ENCODE peak calls at places on chromosomes 16 and 17, in six cellular contexts. U is mesenchymal stem cell, B is H9, Z is H1, K is neuronal stem cell, J is trophoblast cell. Q is an unnamed sample.

GRCh38 chr16:71698491-71698890 is 26.0 kb downstream of the PHLPP2 start:
- DNase-seq in Z (no peak), B (no peak), J (no peak), K (no peak), U (no peak), Q (no peak)

GRCh38 chr16:23148513-23149266 is 562 bp downstream of the USP31 start:
- DNase-seq in K (peak), B (peak), Z (peak), J (peak), U (peak), Q (peak)

GRCh38 chr16:540645-541340 is 13.3 kb downstream of the CAPN15 start:
- DNase-seq in Z (no peak), B (no peak), K (no peak), J (no peak), U (no peak), Q (no peak)

GRCh38 chr17:1399366-1399678 is 700 bp downstream of the YWHAE start:
- DNase-seq in K (no peak), Z (no peak), B (no peak), J (no peak), U (no peak), Q (no peak)

GRCh38 chr17:68853439-68853838 is 101.8 kb downstream of the ABCA8 start:
- DNase-seq in J (no peak), Z (no peak), U (no peak), B (no peak), K (no peak), Q (no peak)

GRCh38 chr17:34547453-34548063 is 31.8 kb upstream of the TMEM132E start:
- DNase-seq in Z (no peak), K (no peak), J (no peak), B (peak), U (no peak), Q (no peak)

GRCh38 chr17:869567-870530 is 87.7 kb downstream of the MRM3 start:
- DNase-seq in B (no peak), U (peak), K (no peak), J (peak), Z (no peak), Q (peak)

GRCh38 chr17:62687997-62688396 is 60.5 kb downstream of the MRC2 start:
- DNase-seq in U (no peak), J (no peak), B (no peak), K (no peak), Z (no peak), Q (no peak)

GRCh38 chr17:10652984-10653680 is 4.0 kb downstream of the MYH3 start:
- DNase-seq in B (no peak), Z (no peak), U (no peak), K (no peak), J (no peak), Q (no peak)

GRCh38 chr17:68182940-68183551 is 64.8 kb upstream of the AMZ2 start:
- DNase-seq in K (no peak), U (no peak), J (no peak), B (peak), Z (no peak), Q (no peak)

GRCh38 chr16:89155184-89155679 is 16.3 kb upstream of the CDH15 start:
- DNase-seq in Z (no peak), K (no peak), U (peak), J (no peak), B (no peak), Q (peak)

GRCh38 chr16:74868501-74868900 is 93.9 kb upstream of the FA2H start:
- DNase-seq in K (peak), B (no peak), Z (no peak), J (peak), U (peak), Q (peak)

GRCh38 chr16:4746991-4747574 is 12.7 kb downstream of the DNAAF8 start:
- DNase-seq in K (no peak), Z (no peak), J (no peak), B (no peak), U (no peak), Q (no peak)

GRCh38 chr17:75406222-75406615 is 741 bp upstream of the GRB2 start:
- DNase-seq in B (peak), J (no peak), Z (no peak), U (no peak), K (no peak), Q (no peak)

GRCh38 chr17:78132086-78132676 is 1.6 kb downstream of the TMC8 start:
- DNase-seq in B (peak), Z (peak), J (peak), U (no peak), K (no peak), Q (no peak)

GRCh38 chr17:30809867-30810266 is 14.6 kb downstream of the CRLF3 start:
- DNase-seq in U (no peak), Z (no peak), J (no peak), B (no peak), K (no peak), Q (no peak)

GRCh38 chr16:8848939-8849391 is 19.8 kb downstream of the CARHSP1 start:
- DNase-seq in Z (no peak), J (no peak), K (no peak), B (peak), U (peak), Q (peak)

GRCh38 chr16:67198238-67198734 is 645 bp upstream of the ELMO3 start:
- DNase-seq in U (peak), B (peak), K (no peak), J (no peak), Z (peak), Q (peak)

GRCh38 chr16:49350265-49351103 is 23.1 kb upstream of the C16orf78 start:
- DNase-seq in B (peak), U (peak), Z (peak), K (peak), J (peak), Q (peak)

GRCh38 chr17:45129940-45130639 is 2.2 kb downstream of the PLCD3 start:
- DNase-seq in Z (peak), K (no peak), J (peak), B (no peak), U (peak), Q (peak)

GRCh38 chr17:75345514-75346167 is 56.4 kb upstream of the SLC25A19 start:
- DNase-seq in K (no peak), U (no peak), Z (no peak), J (no peak), B (peak), Q (no peak)

GRCh38 chr16:1746693-1747195 is 24.6 kb downstream of the NME3 start:
- DNase-seq in J (peak), B (no peak), Z (no peak), U (peak), K (no peak), Q (no peak)

GRCh38 chr17:64694207-64694606 is 32.1 kb upstream of the SMURF2 start:
- DNase-seq in J (peak), U (peak), Z (no peak), K (no peak), B (no peak), Q (peak)

DNA sequence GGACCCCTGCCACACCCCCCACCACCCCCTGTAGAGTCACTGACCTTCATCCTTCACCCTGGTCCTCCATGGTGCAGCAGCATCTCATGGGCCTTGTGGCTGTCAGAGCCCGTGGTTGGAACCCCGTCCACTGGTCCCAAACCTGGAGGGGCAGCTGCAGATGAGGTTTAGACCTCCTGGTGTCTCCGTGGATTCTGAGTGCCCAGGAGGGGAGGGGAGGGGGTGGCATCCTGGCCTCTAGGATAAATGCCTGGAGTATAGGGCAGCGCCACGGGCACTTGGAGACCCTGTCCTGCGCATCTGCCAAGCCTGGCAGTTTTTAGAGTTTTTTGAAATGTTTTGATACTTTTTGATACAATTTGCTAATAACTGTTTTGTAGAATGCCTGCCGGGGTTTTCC is 17.5 kb downstream of the KLHL36 start:
- DNase-seq in Z (no peak), U (no peak), J (no peak), K (no peak), B (no peak), Q (no peak)
- H3K14ac ChIP-seq in Z (no peak), U (no peak), J (no peak), K (no peak), B (no peak), Q (no peak)

DNA sequence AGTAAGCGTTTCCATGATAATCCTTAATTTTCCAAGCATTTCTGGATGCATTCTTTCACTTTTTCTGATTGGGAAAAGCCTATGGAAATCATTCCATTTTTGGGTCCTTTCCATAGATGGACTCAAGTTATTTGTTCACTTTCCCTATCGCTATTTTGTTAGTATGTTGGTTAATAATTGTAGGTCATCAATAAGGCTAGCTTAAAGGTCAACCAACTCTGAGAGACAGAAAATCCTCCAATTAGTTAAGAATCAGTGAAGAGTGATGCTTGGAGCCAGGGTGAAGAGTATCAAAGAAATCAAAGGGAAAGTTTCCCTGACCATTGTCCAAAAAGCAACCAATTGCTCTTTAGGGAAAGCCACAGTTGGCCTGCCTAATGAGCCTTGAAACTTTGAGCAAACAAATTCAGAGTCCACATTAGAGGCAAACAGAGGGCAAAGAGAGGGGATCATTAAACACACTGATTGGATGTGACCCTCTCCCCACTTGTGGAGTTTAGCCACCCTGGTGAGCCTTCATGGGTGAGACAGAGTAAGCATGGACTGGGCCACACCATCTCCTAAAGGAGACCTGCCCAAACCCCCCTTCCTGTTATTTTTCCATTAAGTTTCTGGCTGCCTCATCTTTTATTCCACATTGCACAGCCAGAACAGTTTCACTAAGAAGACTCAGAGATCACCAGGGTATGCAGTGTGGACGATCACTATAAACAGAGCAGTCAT is 133.4 kb upstream of the DYNLRB2 start:
- DNase-seq in Z (no peak), K (peak), U (no peak), B (no peak), J (no peak), Q (no peak)
- H3K14ac ChIP-seq in Z (no peak), K (no peak), U (no peak), B (no peak), J (no peak), Q (no peak)

GRCh38 chr17:47699536-47699840 is 5.5 kb downstream of the TBKBP1 start:
- DNase-seq in K (no peak), J (no peak), U (no peak), Z (no peak), B (no peak), Q (no peak)
- H3K14ac ChIP-seq in K (no peak), J (no peak), U (no peak), Z (no peak), B (no peak), Q (no peak)

GRCh38 chr16:48261569-48261968 is 14.2 kb upstream of the ABCC11 start:
- DNase-seq in U (no peak), J (no peak), K (no peak), Z (no peak), B (no peak), Q (no peak)
- H3K14ac ChIP-seq in U (no peak), J (no peak), K (no peak), Z (no peak), B (no peak), Q (no peak)

GRCh38 chr17:21200590-21201301 is 13.2 kb downstream of the TMEM11 start:
- DNase-seq in Z (no peak), U (no peak), K (no peak), B (no peak), J (no peak), Q (no peak)
- H3K14ac ChIP-seq in Z (no peak), U (no peak), K (no peak), B (no peak), J (no peak), Q (no peak)

DNA sequence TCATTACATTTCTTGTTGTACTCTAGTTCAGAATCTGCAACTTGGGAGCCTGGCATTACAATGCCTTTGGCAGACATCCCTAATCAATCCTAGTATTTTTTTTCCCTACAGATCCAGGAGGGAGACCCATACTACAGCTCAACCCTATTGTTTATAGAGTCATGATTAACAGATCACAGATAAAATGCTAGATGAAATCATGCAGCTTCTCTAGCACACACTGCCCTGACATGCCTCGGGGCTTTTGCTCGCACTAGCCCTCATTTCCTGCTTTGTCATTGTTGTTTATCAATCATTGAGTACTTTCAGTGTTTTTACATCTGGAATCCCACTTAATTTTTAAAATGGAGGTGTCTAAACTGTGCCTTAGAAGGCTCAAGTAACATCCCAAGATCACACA is 412.5 kb downstream of the CA10 start:
- DNase-seq in U (no peak), J (peak), K (no peak), B (no peak), Z (no peak), Q (no peak)
- H3K14ac ChIP-seq in U (no peak), J (no peak), K (no peak), B (no peak), Z (no peak), Q (no peak)

DNA sequence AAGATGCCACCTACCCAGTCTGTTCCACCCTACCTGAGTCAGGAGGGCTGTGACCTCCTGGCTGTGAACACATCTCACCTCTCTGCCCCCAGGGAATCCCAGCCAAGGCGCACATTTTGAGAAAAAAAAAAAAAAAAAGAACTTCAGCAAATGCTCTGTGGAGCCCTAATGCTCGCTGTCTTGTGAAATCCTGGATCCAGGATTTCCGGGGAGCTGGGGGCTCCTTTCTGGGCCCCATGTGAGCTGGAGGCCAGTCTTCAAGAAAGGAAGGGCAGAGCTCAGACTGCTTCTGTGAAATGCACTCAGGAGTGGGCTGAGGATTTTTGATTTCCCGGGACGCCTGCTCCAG is 36.0 kb upstream of the EMP2 start:
- DNase-seq in B (no peak), U (no peak), Z (no peak), K (no peak), J (no peak), Q (no peak)
- H3K14ac ChIP-seq in B (no peak), U (no peak), Z (no peak), K (no peak), J (no peak), Q (no peak)

DNA sequence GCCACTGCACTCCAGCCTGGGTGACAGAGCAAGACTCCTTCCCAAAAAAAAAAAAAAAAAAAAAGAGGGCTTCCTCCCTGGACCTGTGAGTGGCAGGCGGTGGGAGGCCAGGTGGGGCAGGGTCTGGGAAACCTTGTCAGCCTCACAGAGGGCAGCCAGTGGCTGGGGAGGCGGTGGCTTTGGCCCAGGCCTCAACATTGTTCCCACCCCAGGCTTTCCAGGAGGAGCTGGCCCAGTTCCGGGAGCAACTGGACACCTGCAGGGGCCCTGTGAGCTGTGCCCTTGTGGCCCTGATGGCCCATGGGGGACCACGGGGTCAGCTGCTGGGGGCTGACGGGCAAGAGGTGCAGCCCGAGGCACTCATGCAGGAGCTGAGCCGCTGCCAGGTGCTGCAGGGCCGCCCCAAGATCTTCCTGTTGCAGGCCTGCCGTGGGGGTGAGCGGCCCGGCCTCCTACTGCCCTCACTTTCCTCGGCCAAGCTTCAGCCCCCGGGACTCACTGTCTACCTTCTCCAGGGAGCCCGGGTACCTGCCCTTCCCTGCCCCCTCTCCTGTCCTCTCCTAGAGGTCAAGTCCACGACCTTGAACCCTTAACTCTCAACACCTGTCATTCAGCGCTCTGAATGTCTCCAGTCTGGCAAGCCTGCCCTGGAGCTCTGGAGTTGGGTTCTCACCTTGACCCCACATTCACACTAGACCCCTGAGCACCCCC is 12.4 kb downstream of the ZNF213 start:
- DNase-seq in U (no peak), K (no peak), B (peak), Z (no peak), J (no peak), Q (no peak)
- H3K14ac ChIP-seq in U (no peak), K (no peak), B (no peak), Z (no peak), J (no peak), Q (no peak)